ENCODE peak calls at places on chromosomes 4 and X, in seven cellular contexts. D is spleen, K is HCT116, Y is sigmoid colon, W is adrenal gland, T is lower leg skin, S is GM12878. E is an unnamed sample.
A peak's percentile ranks its signal among the peaks of the same experiment; 100 is the strongest.

GRCh38 chr4:76723916-76724315 is 174.0 kb downstream of the SOWAHB start:
- DNase-seq in D (no peak), K (peak; percentile 68), Y (no peak), W (no peak), T (no peak), S (no peak), E (no peak)

GRCh38 chr4:85787133-85787532 is 312.2 kb downstream of the ARHGAP24 start:
- DNase-seq in D (no peak), K (no peak), Y (no peak), W (no peak), T (no peak), S (no peak), E (no peak)

GRCh38 chr4:168551945-168552695 is 55.3 kb downstream of the PALLD start:
- DNase-seq in D (no peak), K (peak; percentile 59), Y (no peak), W (no peak), T (no peak), S (no peak), E (no peak)

GRCh38 chr4:163540977-163541376 is 46.5 kb downstream of the TMA16 start:
- DNase-seq in D (no peak), K (no peak), Y (no peak), W (no peak), T (no peak), S (no peak), E (peak; percentile 17)

GRCh38 chr4:74516321-74516720 is 71.4 kb downstream of the AREG start:
- DNase-seq in D (no peak), K (no peak), Y (no peak), W (no peak), T (no peak), S (no peak), E (no peak)

GRCh38 chrX:46572295-46572936 is 1.1 kb upstream of the CHST7 start:
- DNase-seq in D (no peak), K (no peak), Y (no peak), W (no peak), T (peak; percentile 5), S (peak; percentile 64), E (no peak)

GRCh38 chr4:78320353-78320935 is 231.1 kb upstream of the ANXA3 start:
- DNase-seq in D (no peak), K (no peak), Y (no peak), W (no peak), T (no peak), S (no peak), E (no peak)

GRCh38 chr4:124874172-124874450 is 161.6 kb upstream of the ANKRD50 start:
- DNase-seq in D (no peak), K (no peak), Y (no peak), W (no peak), T (no peak), S (no peak), E (no peak)

GRCh38 chr4:64774626-64775025 is 365.4 kb upstream of the TECRL start:
- DNase-seq in D (no peak), K (no peak), Y (no peak), W (no peak), T (no peak), S (no peak), E (no peak)

GRCh38 chrX:129523076-129524055 is at the start of gene SMARCA1:
- DNase-seq in D (peak; percentile 78), K (peak; percentile 16), Y (peak; percentile 86), W (peak; percentile 62), T (peak; percentile 85), S (no peak), E (peak; percentile 54)
- TF ChIP-seq POLR2A in D (no peak), K (no peak), Y (no peak), W (peak; percentile 41), T (no peak), S (no peak), E (peak; percentile 63)

DNA sequence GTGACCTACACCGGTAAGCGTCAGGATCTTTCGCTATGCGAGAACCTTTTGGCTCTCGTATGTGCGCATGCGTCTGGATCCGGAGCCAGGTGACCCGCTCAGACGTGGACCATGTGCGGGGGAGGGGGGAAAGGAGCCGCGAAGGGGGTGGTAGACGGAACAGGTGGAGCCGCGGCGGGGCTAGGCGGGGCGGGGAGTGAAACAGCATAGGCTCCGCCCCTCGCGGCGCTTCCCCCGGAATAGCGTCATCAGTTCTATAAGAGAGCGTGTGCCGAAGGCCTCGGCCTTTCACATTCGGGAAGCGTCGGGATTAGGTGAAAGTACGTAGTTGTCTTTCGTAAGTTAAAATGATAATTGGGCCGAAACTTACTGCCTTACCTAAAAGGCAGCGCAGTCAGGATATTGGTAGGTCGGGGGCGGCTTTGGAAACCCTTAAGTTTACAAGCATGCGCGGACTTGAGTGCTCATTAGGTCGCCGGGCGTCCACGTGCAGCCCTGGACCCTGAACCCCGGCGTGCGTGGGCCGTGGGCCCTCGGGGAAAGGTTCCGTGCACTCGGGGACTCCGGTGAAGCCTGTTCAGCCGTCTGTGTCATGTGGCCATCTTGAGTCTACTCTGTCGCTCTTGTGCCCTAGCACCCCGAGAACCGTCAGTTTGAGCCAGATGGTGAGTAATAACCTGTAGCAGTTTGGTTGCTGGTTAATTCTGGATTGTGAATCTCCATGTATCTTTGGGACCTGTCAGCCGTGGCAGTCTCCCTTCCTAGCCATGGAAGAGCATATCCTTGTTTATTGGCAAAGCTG is 74.1 kb downstream of the PRSS12 start:
- DNase-seq in D (peak; percentile 99), K (peak; percentile 91), Y (peak; percentile 98), W (peak; percentile 98), T (peak; percentile 99), S (peak; percentile 89), E (peak; percentile 71)
- TF ChIP-seq POLR2A in D (peak; percentile 73), K (peak; percentile 97), Y (peak; percentile 88), W (peak; percentile 72), T (peak; percentile 60), S (peak; percentile 94), E (peak; percentile 70)

GRCh38 chrX:24025741-24026402 is 1.1 kb downstream of the KLHL15 start:
- DNase-seq in D (no peak), K (peak; percentile 24), Y (peak; percentile 79), W (peak; percentile 38), T (no peak), S (no peak), E (no peak)
- TF ChIP-seq POLR2A in D (no peak), K (no peak), Y (no peak), W (peak; percentile 57), T (no peak), S (peak; percentile 49), E (no peak)

DNA sequence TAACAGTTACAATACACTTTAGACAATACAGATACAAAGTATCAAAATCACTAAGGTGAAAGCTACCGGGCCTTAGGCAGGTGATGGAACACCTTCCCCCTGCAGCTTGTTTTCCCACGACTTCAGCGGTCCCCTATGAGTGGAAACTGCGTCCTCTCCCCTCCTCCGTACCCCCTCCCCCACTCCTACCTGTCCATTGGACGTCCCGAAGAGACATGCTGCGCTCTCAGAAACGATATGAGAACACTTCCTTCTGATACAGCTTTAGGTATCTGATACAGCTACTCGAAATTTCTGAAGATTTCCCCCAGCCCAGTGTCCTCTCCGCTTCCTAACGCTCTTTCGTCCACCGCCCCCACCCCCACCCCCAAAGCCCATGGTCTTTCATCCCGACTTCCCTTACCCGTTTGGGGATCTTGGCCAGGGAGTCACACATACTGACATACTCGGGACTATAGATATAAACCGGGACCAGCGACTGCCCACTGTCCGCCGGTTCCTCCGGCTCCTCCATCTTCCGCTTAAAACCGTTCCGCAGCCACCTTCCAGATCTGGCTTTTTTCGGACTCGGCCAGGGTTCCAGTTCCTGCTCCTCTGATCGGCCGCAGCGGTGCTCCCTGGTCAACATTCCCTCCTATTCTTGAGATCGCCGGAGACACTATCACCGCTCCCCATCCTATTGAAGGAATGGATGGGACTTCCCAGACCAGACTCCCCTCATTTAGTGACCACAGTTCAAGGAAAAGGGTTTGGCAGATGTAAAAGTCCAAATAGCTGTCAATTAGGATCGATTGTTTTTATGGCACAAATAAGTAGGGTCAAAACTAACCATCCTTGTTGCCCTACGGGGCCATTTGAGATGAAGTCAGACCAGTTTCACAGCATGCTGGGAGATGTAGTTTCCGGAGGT is at the start of gene HDAC8:
- DNase-seq in D (peak; percentile 80), K (peak; percentile 70), Y (peak; percentile 74), W (peak; percentile 59), T (peak; percentile 90), S (peak; percentile 63), E (peak; percentile 36)
- TF ChIP-seq POLR2A in D (no peak), K (no peak), Y (no peak), W (no peak), T (no peak), S (peak; percentile 48), E (peak; percentile 21)

DNA sequence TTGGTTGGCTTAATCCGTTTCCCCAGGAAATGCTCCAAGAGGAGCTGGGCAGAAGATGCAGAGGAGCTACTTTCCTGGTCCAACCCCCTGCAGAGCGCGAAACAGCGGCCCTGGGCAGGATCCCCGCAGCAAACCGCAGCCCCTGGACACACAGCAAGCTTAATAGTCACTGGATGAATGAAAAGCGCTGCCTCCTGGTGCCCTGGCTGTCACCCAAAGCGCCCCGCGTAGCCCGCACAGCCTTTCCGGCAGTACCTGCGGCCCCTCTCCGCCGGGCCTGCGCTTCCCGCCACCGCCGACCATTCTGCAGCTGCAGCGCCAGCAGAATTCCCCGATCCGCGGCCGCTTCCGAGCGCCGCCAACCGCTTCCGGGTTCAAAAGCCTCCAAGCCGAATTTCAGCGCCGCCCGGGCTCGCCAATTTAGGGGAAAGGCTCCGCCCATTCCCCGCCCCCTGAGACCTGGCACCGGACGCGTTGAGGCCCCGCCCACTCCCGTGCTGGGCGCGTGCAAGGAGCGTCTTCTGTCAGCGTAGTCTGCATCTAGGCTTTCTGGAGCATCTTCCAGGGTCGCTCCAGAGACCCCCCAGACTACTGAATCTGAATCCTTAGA is at the start of gene HPF1:
- DNase-seq in D (peak; percentile 97), K (peak; percentile 90), Y (peak; percentile 96), W (peak; percentile 93), T (peak; percentile 99), S (peak; percentile 53), E (peak; percentile 63)
- TF ChIP-seq POLR2A in D (peak; percentile 33), K (no peak), Y (no peak), W (peak; percentile 13), T (no peak), S (peak; percentile 77), E (peak; percentile 51)

DNA sequence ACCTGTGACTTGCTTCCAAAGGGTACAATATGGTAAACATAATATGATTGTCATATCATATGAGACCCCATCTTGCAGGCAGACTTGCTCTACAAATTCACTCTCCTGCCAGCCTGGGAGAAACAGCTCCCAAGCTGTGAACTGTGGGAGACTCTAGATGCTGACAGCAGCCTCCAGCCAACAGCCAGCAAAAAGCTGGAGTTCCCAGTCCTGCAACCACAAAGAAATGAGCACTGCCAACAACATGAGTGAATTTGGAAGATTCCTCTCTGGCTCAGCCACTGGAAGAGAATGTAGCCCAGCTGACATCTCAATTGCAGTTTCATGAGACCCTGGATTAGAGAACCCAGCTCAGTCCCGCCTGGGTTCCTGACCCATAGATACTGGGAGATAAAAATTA is 145.4 kb downstream of the QDPR start:
- DNase-seq in D (no peak), K (no peak), Y (no peak), W (no peak), T (no peak), S (no peak), E (no peak)
- TF ChIP-seq POLR2A in D (no peak), K (no peak), Y (no peak), W (no peak), T (no peak), S (no peak), E (no peak)

GRCh38 chrX:16653424-16653823 is 3.5 kb downstream of the S100G start:
- DNase-seq in D (no peak), K (no peak), Y (no peak), W (no peak), T (no peak), S (no peak), E (no peak)
- TF ChIP-seq POLR2A in D (no peak), K (no peak), Y (no peak), W (no peak), T (no peak), S (no peak), E (no peak)